ENCODE peak calls at places on chromosome 14, in eight cellular contexts. R, I, A, Y, X, J, P and M are unnamed samples.

GRCh38 chr14:101665478-101666078 is 95.9 kb upstream of the PPP2R5C start:
- DNase-seq in R (peak), I (peak), A (no peak), Y (peak), X (no peak), J (peak), P (no peak), M (peak)

GRCh38 chr14:37124617-37125016 is 47.8 kb downstream of the SLC25A21 start:
- DNase-seq in R (peak), I (no peak), A (no peak), Y (no peak), X (no peak), J (no peak), P (no peak), M (no peak)

GRCh38 chr14:105503296-105503640 is 12.2 kb downstream of the TEDC1 start:
- DNase-seq in R (no peak), I (no peak), A (no peak), Y (peak), X (no peak), J (no peak), P (no peak), M (no peak)

GRCh38 chr14:99189201-99189801 is 82.7 kb downstream of the BCL11B start:
- DNase-seq in R (no peak), I (no peak), A (no peak), Y (no peak), X (no peak), J (no peak), P (no peak), M (no peak)

GRCh38 chr14:52015411-52016030 is 26.2 kb downstream of the RTRAF start:
- DNase-seq in R (peak), I (no peak), A (peak), Y (no peak), X (peak), J (peak), P (no peak), M (no peak)

GRCh38 chr14:85587152-85587697 is 57.3 kb downstream of the FLRT2 start:
- DNase-seq in R (peak), I (no peak), A (no peak), Y (no peak), X (no peak), J (no peak), P (peak), M (no peak)

GRCh38 chr14:79584679-79585078 is 626.6 kb downstream of the DIO2 start:
- DNase-seq in R (peak), I (no peak), A (no peak), Y (no peak), X (no peak), J (no peak), P (no peak), M (no peak)

GRCh38 chr14:56482306-56482705 is 97.3 kb upstream of the TMEM260 start:
- DNase-seq in R (peak), I (no peak), A (no peak), Y (no peak), X (no peak), J (peak), P (no peak), M (no peak)

GRCh38 chr14:49687942-49688700 is at the start of gene POLE2:
- DNase-seq in R (peak), I (peak), A (peak), Y (peak), X (peak), J (peak), P (peak), M (peak)

GRCh38 chr14:103871596-103872480 is 24.5 kb upstream of the PPP1R13B start:
- DNase-seq in R (no peak), I (no peak), A (peak), Y (peak), X (peak), J (no peak), P (peak), M (peak)

GRCh38 chr14:101834387-101835165 is 73.1 kb downstream of the PPP2R5C start:
- DNase-seq in R (peak), I (no peak), A (peak), Y (no peak), X (no peak), J (no peak), P (no peak), M (no peak)

GRCh38 chr14:94753067-94753466 is 16.8 kb downstream of the GSC start:
- DNase-seq in R (no peak), I (no peak), A (no peak), Y (no peak), X (peak), J (no peak), P (no peak), M (no peak)

GRCh38 chr14:34785223-34786006 is 71.0 kb upstream of the CFL2 start:
- DNase-seq in R (no peak), I (no peak), A (no peak), Y (peak), X (no peak), J (no peak), P (no peak), M (no peak)

GRCh38 chr14:37591311-37591940 is 3.6 kb downstream of the FOXA1 start:
- DNase-seq in R (peak), I (no peak), A (peak), Y (no peak), X (no peak), J (no peak), P (peak), M (peak)

GRCh38 chr14:101230851-101231550 is 327.5 kb upstream of the RTL1 start:
- DNase-seq in R (no peak), I (no peak), A (no peak), Y (no peak), X (no peak), J (no peak), P (no peak), M (no peak)

GRCh38 chr14:81797246-81797645 is 263.6 kb upstream of the SEL1L start:
- DNase-seq in R (no peak), I (no peak), A (no peak), Y (no peak), X (no peak), J (no peak), P (no peak), M (no peak)

GRCh38 chr14:106210650-106211049 is 684.3 kb downstream of the TMEM121 start:
- DNase-seq in R (no peak), I (no peak), A (no peak), Y (no peak), X (no peak), J (no peak), P (no peak), M (no peak)

GRCh38 chr14:100714205-100714781 is 12.4 kb upstream of the DLK1 start:
- DNase-seq in R (no peak), I (no peak), A (no peak), Y (no peak), X (no peak), J (no peak), P (no peak), M (no peak)

GRCh38 chr14:39107624-39108023 is 4.6 kb upstream of the SEC23A start:
- DNase-seq in R (peak), I (no peak), A (no peak), Y (peak), X (no peak), J (no peak), P (no peak), M (no peak)

GRCh38 chr14:35965425-35965824 is 139.3 kb downstream of the BRMS1L start:
- DNase-seq in R (no peak), I (no peak), A (no peak), Y (no peak), X (no peak), J (no peak), P (no peak), M (no peak)

GRCh38 chr14:35050652-35051051 is 4.6 kb downstream of the FAM177A1 start:
- DNase-seq in R (peak), I (no peak), A (no peak), Y (no peak), X (peak), J (no peak), P (peak), M (no peak)

GRCh38 chr14:52069617-52070431 is 965 bp upstream of the NID2 start:
- DNase-seq in R (no peak), I (no peak), A (no peak), Y (no peak), X (peak), J (no peak), P (no peak), M (peak)

GRCh38 chr14:102474934-102475333 is 34.6 kb downstream of the ANKRD9 start:
- DNase-seq in R (no peak), I (peak), A (peak), Y (no peak), X (peak), J (no peak), P (peak), M (peak)

GRCh38 chr14:58977366-58977765 is 211.1 kb upstream of the DAAM1 start:
- DNase-seq in R (no peak), I (no peak), A (no peak), Y (no peak), X (no peak), J (no peak), P (no peak), M (no peak)

GRCh38 chr14:104659764-104660523 is 29.5 kb upstream of the INF2 start:
- DNase-seq in R (no peak), I (no peak), A (no peak), Y (no peak), X (no peak), J (no peak), P (no peak), M (no peak)

GRCh38 chr14:95452890-95453712 is 63.3 kb downstream of the SYNE3 start:
- DNase-seq in R (no peak), I (no peak), A (no peak), Y (no peak), X (peak), J (no peak), P (no peak), M (no peak)

GRCh38 chr14:73153272-73153671 is 17.0 kb downstream of the PSEN1 start:
- DNase-seq in R (no peak), I (no peak), A (no peak), Y (no peak), X (no peak), J (no peak), P (no peak), M (no peak)

GRCh38 chr14:33515899-33516298 is 435.0 kb downstream of the EGLN3 start:
- DNase-seq in R (no peak), I (no peak), A (no peak), Y (no peak), X (no peak), J (no peak), P (no peak), M (no peak)

GRCh38 chr14:100827140-100827517 is 1.2 kb downstream of the MEG3 start:
- DNase-seq in R (no peak), I (peak), A (no peak), Y (no peak), X (no peak), J (no peak), P (no peak), M (no peak)

GRCh38 chr14:35336171-35337073 is 44.2 kb downstream of the PSMA6 start:
- DNase-seq in R (peak), I (peak), A (peak), Y (no peak), X (peak), J (no peak), P (peak), M (peak)

GRCh38 chr14:104845834-104846441 is 19.1 kb upstream of the CEP170B start:
- DNase-seq in R (no peak), I (no peak), A (no peak), Y (no peak), X (no peak), J (no peak), P (no peak), M (no peak)

GRCh38 chr14:102795060-102795925 is 18.0 kb downstream of the TRAF3 start:
- DNase-seq in R (peak), I (no peak), A (peak), Y (no peak), X (peak), J (no peak), P (peak), M (peak)

GRCh38 chr14:24741871-24742270 is 107.9 kb upstream of the GZMB start:
- DNase-seq in R (no peak), I (no peak), A (no peak), Y (no peak), X (no peak), J (no peak), P (no peak), M (no peak)

GRCh38 chr14:106875503-106875902 is 1349.1 kb downstream of the TMEM121 start:
- DNase-seq in R (no peak), I (peak), A (peak), Y (no peak), X (no peak), J (no peak), P (no peak), M (peak)

GRCh38 chr14:68816183-68816942 is 23.5 kb upstream of the ZFP36L1 start:
- DNase-seq in R (peak), I (peak), A (peak), Y (peak), X (peak), J (no peak), P (peak), M (peak)

GRCh38 chr14:105050551-105050897 is 14.7 kb downstream of the GPR132 start:
- DNase-seq in R (no peak), I (no peak), A (peak), Y (peak), X (no peak), J (peak), P (no peak), M (peak)

GRCh38 chr14:101587403-101587998 is 26.2 kb downstream of the DIO3 start:
- DNase-seq in R (no peak), I (no peak), A (no peak), Y (no peak), X (no peak), J (no peak), P (no peak), M (no peak)

GRCh38 chr14:74951443-74952194 is 3.8 kb downstream of the PGF start:
- DNase-seq in R (no peak), I (no peak), A (no peak), Y (no peak), X (no peak), J (no peak), P (no peak), M (no peak)
- TF ChIP-seq POLR2A in R (no peak), I (no peak), A (no peak), Y (no peak), X (no peak), J (no peak), P (no peak), M (no peak)

GRCh38 chr14:64513271-64513670 is 8.7 kb downstream of the ZBTB1 start:
- DNase-seq in R (no peak), I (no peak), A (no peak), Y (no peak), X (no peak), J (no peak), P (no peak), M (no peak)

GRCh38 chr14:64508215-64508776 is 3.7 kb downstream of the ZBTB1 start:
- DNase-seq in R (no peak), I (no peak), A (no peak), Y (no peak), X (no peak), J (no peak), P (no peak), M (no peak)

GRCh38 chr14:64510127-64510808 is 5.7 kb downstream of the ZBTB1 start:
- DNase-seq in R (no peak), I (no peak), A (no peak), Y (no peak), X (no peak), J (no peak), P (no peak), M (no peak)

GRCh38 chr14:64509036-64509435 is 4.5 kb downstream of the ZBTB1 start:
- DNase-seq in R (peak), I (no peak), A (no peak), Y (no peak), X (no peak), J (no peak), P (no peak), M (no peak)

DNA sequence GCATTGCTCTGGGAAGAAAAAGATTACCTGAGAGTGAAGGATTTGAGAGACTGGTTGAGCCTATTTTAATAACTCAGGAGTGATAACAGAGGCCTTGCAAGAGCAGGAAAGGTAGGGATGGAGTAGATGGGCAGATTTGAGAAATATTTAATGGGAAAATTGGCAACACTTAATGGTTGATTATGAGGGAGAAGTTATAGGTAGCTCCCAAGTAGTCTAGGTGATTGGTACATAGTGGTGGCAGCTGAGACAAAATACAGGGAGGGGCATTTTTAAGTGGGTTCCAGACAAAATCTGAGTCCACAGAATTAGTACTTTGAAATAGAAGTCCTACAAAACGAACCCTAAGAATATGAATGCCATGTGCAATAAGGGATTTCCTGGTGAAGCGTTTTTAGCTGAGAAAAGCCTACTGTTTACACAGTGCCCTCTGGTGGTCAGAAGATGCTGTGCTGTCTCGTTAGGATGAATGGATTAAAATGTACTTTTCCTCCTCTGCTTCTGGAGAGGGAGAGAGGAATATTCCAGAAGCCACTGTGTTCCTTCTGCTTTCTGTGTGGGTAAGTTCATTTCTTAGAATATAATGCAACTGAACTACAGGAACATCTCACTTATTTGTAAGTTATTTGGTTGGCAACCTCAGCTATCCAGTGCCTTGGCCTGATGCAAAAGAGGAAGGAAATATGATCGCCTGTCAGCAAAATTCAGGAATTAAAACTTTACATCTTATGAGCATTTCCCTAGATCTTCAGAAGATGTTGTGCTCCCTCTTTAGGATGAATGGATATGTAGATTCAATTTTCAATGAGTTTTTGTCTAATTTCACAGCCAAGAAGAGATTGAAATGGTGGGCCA is 6.5 kb downstream of the ZBTB1 start:
- DNase-seq in R (peak), I (peak), A (peak), Y (no peak), X (peak), J (peak), P (peak), M (peak)
- TF ChIP-seq POLR2A in R (no peak), I (no peak), A (no peak), Y (no peak), X (no peak), J (no peak), P (no peak), M (no peak)

GRCh38 chr14:77155083-77155482 is 13.5 kb upstream of the ZDHHC22 start:
- DNase-seq in R (no peak), I (no peak), A (no peak), Y (no peak), X (no peak), J (no peak), P (no peak), M (no peak)
- TF ChIP-seq POLR2A in R (no peak), I (no peak), A (no peak), Y (no peak), X (no peak), J (no peak), P (no peak), M (no peak)

GRCh38 chr14:21261824-21262223 is 7.4 kb downstream of the HNRNPC start:
- DNase-seq in R (no peak), I (no peak), A (no peak), Y (no peak), X (no peak), J (no peak), P (no peak), M (no peak)

GRCh38 chr14:21263284-21264024 is 5.8 kb downstream of the HNRNPC start:
- DNase-seq in R (no peak), I (no peak), A (no peak), Y (no peak), X (no peak), J (no peak), P (no peak), M (no peak)

GRCh38 chr14:21262410-21262809 is 6.8 kb downstream of the HNRNPC start:
- DNase-seq in R (no peak), I (no peak), A (no peak), Y (no peak), X (no peak), J (no peak), P (no peak), M (no peak)

GRCh38 chr14:21267431-21267845 is 1.8 kb downstream of the HNRNPC start:
- DNase-seq in R (no peak), I (no peak), A (no peak), Y (no peak), X (no peak), J (no peak), P (no peak), M (no peak)

DNA sequence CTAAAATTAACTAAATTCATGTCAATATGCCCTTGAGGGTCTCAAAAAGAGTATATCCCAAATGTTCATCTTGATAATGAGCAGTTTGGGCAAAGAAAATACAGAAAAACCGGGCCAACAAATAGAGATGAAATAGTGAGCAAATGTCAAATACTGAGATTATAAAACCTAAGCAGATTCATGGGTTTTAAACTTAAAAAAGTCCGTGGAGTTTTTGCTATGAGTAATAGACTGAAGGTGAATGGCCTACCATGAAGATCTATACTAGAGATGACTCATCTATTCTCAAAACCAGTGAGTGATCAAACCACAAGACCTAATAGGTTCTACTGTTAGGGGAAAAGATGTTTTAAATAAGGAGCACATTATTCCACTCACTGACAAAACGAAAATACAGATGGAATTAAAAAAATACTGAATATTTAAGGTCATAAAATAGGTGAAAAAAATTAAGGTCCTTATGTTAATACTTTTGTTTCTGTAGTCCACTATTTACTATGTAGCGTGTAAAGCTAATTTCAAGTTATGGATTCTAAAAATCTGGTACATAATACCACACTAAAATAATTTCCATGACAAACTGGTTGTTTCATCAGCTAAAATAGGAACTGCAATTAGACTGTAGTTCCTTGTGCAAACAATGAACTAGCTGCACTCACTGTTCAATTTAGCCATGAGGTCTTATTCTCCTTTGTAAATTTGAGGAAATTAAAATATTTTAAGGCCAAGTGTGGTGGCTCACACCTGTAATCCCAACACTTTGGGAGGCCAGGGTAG is 5.0 kb downstream of the HNRNPC start:
- DNase-seq in R (no peak), I (no peak), A (no peak), Y (no peak), X (no peak), J (no peak), P (no peak), M (no peak)
- TF ChIP-seq POLR2A in R (no peak), I (no peak), A (no peak), Y (no peak), X (no peak), J (no peak), P (no peak), M (no peak)

GRCh38 chr14:88289214-88289613 is 33.9 kb downstream of the KCNK10 start:
- DNase-seq in R (no peak), I (no peak), A (no peak), Y (no peak), X (no peak), J (peak), P (no peak), M (no peak)
- TF ChIP-seq POLR2A in R (no peak), I (no peak), A (no peak), Y (no peak), X (no peak), J (no peak), P (no peak), M (no peak)